ENCODE peak calls at places on chromosome 5, in nine cellular contexts. Y is HTR-8/SVneo; P is LoVo; M is B cell; F is endothelial cell; A is M059J; Z is fibroblast of lung; V is stimulated activated naive CD4-positive, alpha-beta T cell; U is lower lobe of right lung. I is an unnamed sample.

GRCh38 chr5:1325191-1325741 is 19.6 kb downstream of the CLPTM1L start:
- DNase-seq in Y (no peak), P (no peak), M (no peak), F (no peak), A (no peak), Z (no peak), V (no peak), U (no peak), I (no peak)

GRCh38 chr5:77272206-77272605 is 61.7 kb downstream of the PDE8B start:
- DNase-seq in Y (no peak), P (no peak), M (no peak), F (no peak), A (no peak), Z (no peak), V (no peak), U (no peak), I (no peak)

GRCh38 chr5:59709833-59710232 is 183.7 kb downstream of the PDE4D start:
- DNase-seq in Y (no peak), P (no peak), M (no peak), F (no peak), A (peak), Z (peak), V (no peak), U (no peak), I (no peak)

GRCh38 chr5:10503321-10503720 is 60.5 kb upstream of the ANKRD33B start:
- DNase-seq in Y (no peak), P (no peak), M (no peak), F (no peak), A (no peak), Z (no peak), V (no peak), U (no peak), I (no peak)

GRCh38 chr5:138138949-138139775 is at the start of gene NME5:
- DNase-seq in Y (no peak), P (no peak), M (no peak), F (peak), A (peak), Z (peak), V (no peak), U (peak), I (peak)

GRCh38 chr5:88660947-88661869 is 221.8 kb downstream of the MEF2C start:
- DNase-seq in Y (peak), P (peak), M (no peak), F (peak), A (peak), Z (peak), V (no peak), U (no peak), I (peak)

GRCh38 chr5:104628906-104629305 is 1066.3 kb upstream of the NUDT12 start:
- DNase-seq in Y (no peak), P (no peak), M (no peak), F (no peak), A (no peak), Z (peak), V (no peak), U (no peak), I (no peak)

GRCh38 chr5:154345255-154345952 is 100.4 kb upstream of the SAP30L start:
- DNase-seq in Y (no peak), P (no peak), M (no peak), F (no peak), A (no peak), Z (no peak), V (no peak), U (no peak), I (no peak)

GRCh38 chr5:111641533-111642230 is 115.3 kb downstream of the NREP start:
- DNase-seq in Y (peak), P (no peak), M (no peak), F (no peak), A (peak), Z (peak), V (no peak), U (no peak), I (no peak)

GRCh38 chr5:159644053-159644452 is 272.2 kb upstream of the ADRA1B start:
- DNase-seq in Y (no peak), P (no peak), M (no peak), F (no peak), A (no peak), Z (peak), V (no peak), U (no peak), I (no peak)

GRCh38 chr5:96615223-96615622 is 47.0 kb upstream of the CAST start:
- DNase-seq in Y (no peak), P (no peak), M (no peak), F (no peak), A (no peak), Z (no peak), V (no peak), U (no peak), I (no peak)

GRCh38 chr5:6581090-6581489 is 51.8 kb downstream of the NSUN2 start:
- DNase-seq in Y (no peak), P (no peak), M (no peak), F (no peak), A (no peak), Z (no peak), V (no peak), U (no peak), I (no peak)

GRCh38 chr5:111364992-111365391 is 140.8 kb downstream of the CAMK4 start:
- DNase-seq in Y (no peak), P (no peak), M (no peak), F (no peak), A (peak), Z (peak), V (no peak), U (no peak), I (no peak)

GRCh38 chr5:122756263-122756911 is 18.5 kb upstream of the SNX2 start:
- DNase-seq in Y (peak), P (no peak), M (no peak), F (no peak), A (peak), Z (peak), V (no peak), U (no peak), I (no peak)

GRCh38 chr5:96823900-96824351 is 16.2 kb upstream of the ERAP1 start:
- DNase-seq in Y (peak), P (no peak), M (no peak), F (no peak), A (peak), Z (peak), V (no peak), U (no peak), I (no peak)

GRCh38 chr5:81181576-81182316 is 51.4 kb upstream of the CKMT2 start:
- DNase-seq in Y (no peak), P (no peak), M (no peak), F (no peak), A (no peak), Z (no peak), V (no peak), U (no peak), I (no peak)

GRCh38 chr5:10023494-10023893 is 226.2 kb downstream of the ATPSCKMT start:
- DNase-seq in Y (no peak), P (no peak), M (no peak), F (no peak), A (no peak), Z (no peak), V (no peak), U (no peak), I (no peak)

GRCh38 chr5:55535199-55535905 is 588 bp upstream of the PLPP1 start:
- DNase-seq in Y (no peak), P (no peak), M (no peak), F (no peak), A (no peak), Z (no peak), V (no peak), U (no peak), I (no peak)

GRCh38 chr5:90792725-90793124 is 234.1 kb downstream of the ADGRV1 start:
- DNase-seq in Y (peak), P (no peak), M (no peak), F (no peak), A (peak), Z (no peak), V (no peak), U (no peak), I (no peak)

GRCh38 chr5:149603210-149603609 is 21.9 kb downstream of the ARHGEF37 start:
- DNase-seq in Y (no peak), P (peak), M (no peak), F (no peak), A (no peak), Z (no peak), V (no peak), U (no peak), I (no peak)

GRCh38 chr5:36928947-36929346 is 52.4 kb downstream of the NIPBL start:
- DNase-seq in Y (peak), P (peak), M (no peak), F (no peak), A (peak), Z (peak), V (no peak), U (no peak), I (no peak)

GRCh38 chr5:37892571-37892970 is 52.7 kb upstream of the GDNF start:
- DNase-seq in Y (no peak), P (no peak), M (no peak), F (no peak), A (no peak), Z (no peak), V (no peak), U (no peak), I (no peak)

GRCh38 chr5:1159774-1160406 is 41.5 kb upstream of the SLC6A19 start:
- DNase-seq in Y (no peak), P (no peak), M (no peak), F (no peak), A (no peak), Z (no peak), V (no peak), U (no peak), I (no peak)

GRCh38 chr5:170297589-170298462 is at the start of gene LCP2:
- DNase-seq in Y (no peak), P (no peak), M (no peak), F (no peak), A (peak), Z (no peak), V (peak), U (no peak), I (no peak)

GRCh38 chr5:124628721-124629596 is 117.5 kb downstream of the ZNF608 start:
- DNase-seq in Y (peak), P (peak), M (no peak), F (no peak), A (peak), Z (peak), V (no peak), U (no peak), I (no peak)

GRCh38 chr5:72036951-72037350 is 70.3 kb upstream of the MAP1B start:
- DNase-seq in Y (peak), P (no peak), M (no peak), F (peak), A (peak), Z (no peak), V (no peak), U (no peak), I (no peak)

GRCh38 chr5:127562252-127562651 is 44.8 kb downstream of the PRRC1 start:
- DNase-seq in Y (no peak), P (no peak), M (no peak), F (peak), A (peak), Z (peak), V (no peak), U (no peak), I (no peak)

GRCh38 chr5:133993152-133993548 is 11.6 kb downstream of the VDAC1 start:
- DNase-seq in Y (no peak), P (no peak), M (no peak), F (no peak), A (peak), Z (peak), V (no peak), U (no peak), I (peak)

GRCh38 chr5:180467989-180468731 is 26.0 kb upstream of the CNOT6 start:
- DNase-seq in Y (no peak), P (no peak), M (no peak), F (no peak), A (no peak), Z (no peak), V (no peak), U (no peak), I (no peak)

GRCh38 chr5:17096975-17097695 is 120.3 kb upstream of the BASP1 start:
- DNase-seq in Y (no peak), P (no peak), M (no peak), F (no peak), A (no peak), Z (no peak), V (no peak), U (no peak), I (no peak)